ENCODE peak calls at places on chromosomes 16 and 17, in ten cellular contexts. T, N, L, I, Q, Y, U, O, M and S are unnamed samples. For H3K4me1, the result is how much of the 10 kb centered on the place peaks cover.

GRCh38 chr16:31335431-31335830 is 19.5 kb upstream of the ITGAX start:
- DNase-seq in T (no peak), N (no peak), L (no peak), I (no peak), Q (no peak), Y (no peak), U (no peak), O (no peak), M (no peak), S (no peak)

GRCh38 chr17:44767493-44767892 is 8.7 kb downstream of the ADAM11 start:
- DNase-seq in T (no peak), N (no peak), L (peak), I (no peak), Q (no peak), Y (no peak), U (no peak), O (no peak), M (no peak), S (no peak)

GRCh38 chr17:37310940-37311339 is 64.8 kb upstream of the C17orf78 start:
- DNase-seq in T (no peak), N (no peak), L (no peak), I (no peak), Q (no peak), Y (no peak), U (no peak), O (no peak), M (no peak), S (no peak)

GRCh38 chr17:74485012-74485743 is 18.7 kb downstream of the CD300A start:
- DNase-seq in T (no peak), N (no peak), L (no peak), I (no peak), Q (no peak), Y (no peak), U (no peak), O (no peak), M (no peak), S (no peak)

GRCh38 chr16:52515068-52515671 is 31.8 kb downstream of the TOX3 start:
- DNase-seq in T (no peak), N (no peak), L (no peak), I (no peak), Q (no peak), Y (no peak), U (no peak), O (no peak), M (no peak), S (no peak)

GRCh38 chr17:44688675-44689491 is 693 bp downstream of the CCDC43 start:
- DNase-seq in T (peak), N (no peak), L (peak), I (no peak), Q (no peak), Y (no peak), U (no peak), O (no peak), M (no peak), S (no peak)

GRCh38 chr16:56965149-56965938 is 3.6 kb downstream of the CETP start:
- DNase-seq in T (no peak), N (no peak), L (no peak), I (no peak), Q (no peak), Y (peak), U (no peak), O (no peak), M (peak), S (no peak)

GRCh38 chr17:28228109-28228840 is 90.7 kb upstream of the TMEM97 start:
- DNase-seq in T (peak), N (no peak), L (no peak), I (no peak), Q (no peak), Y (no peak), U (no peak), O (no peak), M (no peak), S (no peak)

GRCh38 chr16:2184962-2185361 is 11.4 kb downstream of the CASKIN1 start:
- DNase-seq in T (no peak), N (no peak), L (no peak), I (no peak), Q (no peak), Y (no peak), U (no peak), O (no peak), M (no peak), S (no peak)

GRCh38 chr17:2961446-2961845 is 102.0 kb downstream of the OR1D5 start:
- DNase-seq in T (peak), N (no peak), L (no peak), I (no peak), Q (no peak), Y (no peak), U (no peak), O (no peak), M (no peak), S (no peak)

GRCh38 chr16:1493746-1494094 is 560 bp downstream of the TELO2 start:
- DNase-seq in T (no peak), N (no peak), L (peak), I (no peak), Q (no peak), Y (peak), U (no peak), O (no peak), M (no peak), S (no peak)

GRCh38 chr16:1745181-1745899 is 26.0 kb downstream of the NME3 start:
- DNase-seq in T (no peak), N (no peak), L (no peak), I (no peak), Q (no peak), Y (no peak), U (no peak), O (no peak), M (no peak), S (no peak)

GRCh38 chr16:56793504-56793903 is 63.6 kb downstream of the NUP93 start:
- DNase-seq in T (no peak), N (no peak), L (peak), I (no peak), Q (no peak), Y (no peak), U (no peak), O (no peak), M (no peak), S (no peak)

GRCh38 chr16:11309895-11310633 is 28.9 kb upstream of the PRM1 start:
- DNase-seq in T (peak), N (no peak), L (peak), I (no peak), Q (peak), Y (no peak), U (no peak), O (no peak), M (no peak), S (no peak)

GRCh38 chr16:56814537-56815432 is 50.2 kb upstream of the SLC12A3 start:
- DNase-seq in T (no peak), N (no peak), L (no peak), I (no peak), Q (no peak), Y (no peak), U (no peak), O (no peak), M (no peak), S (no peak)

GRCh38 chr17:76982408-76983074 is 114.3 kb downstream of the MGAT5B start:
- DNase-seq in T (no peak), N (no peak), L (peak), I (no peak), Q (no peak), Y (no peak), U (no peak), O (no peak), M (no peak), S (no peak)

GRCh38 chr17:31517524-31517923 is 126.0 kb downstream of the RAB11FIP4 start:
- DNase-seq in T (no peak), N (no peak), L (no peak), I (peak), Q (no peak), Y (no peak), U (no peak), O (no peak), M (no peak), S (no peak)

GRCh38 chr17:4519361-4519788 is 20.7 kb downstream of the SPNS2 start:
- DNase-seq in T (peak), N (peak), L (no peak), I (no peak), Q (no peak), Y (peak), U (no peak), O (peak), M (no peak), S (peak)

GRCh38 chr16:35749253-35750141 is 2290.1 kb downstream of the TP53TG3F start:
- DNase-seq in T (no peak), N (no peak), L (no peak), I (no peak), Q (no peak), Y (no peak), U (no peak), O (no peak), M (no peak), S (no peak)

GRCh38 chr17:20066253-20066652 is 57.1 kb downstream of the SPECC1 start:
- DNase-seq in T (peak), N (peak), L (no peak), I (no peak), Q (no peak), Y (peak), U (peak), O (no peak), M (no peak), S (peak)

GRCh38 chr16:35146031-35146710 is 1686.8 kb downstream of the TP53TG3F start:
- DNase-seq in T (no peak), N (no peak), L (no peak), I (no peak), Q (no peak), Y (no peak), U (no peak), O (no peak), M (no peak), S (no peak)

GRCh38 chr17:31529841-31530251 is 138.4 kb downstream of the RAB11FIP4 start:
- DNase-seq in T (no peak), N (no peak), L (no peak), I (no peak), Q (no peak), Y (no peak), U (no peak), O (no peak), M (no peak), S (no peak)

GRCh38 chr17:43016216-43016615 is 6.0 kb downstream of the VAT1 start:
- DNase-seq in T (no peak), N (no peak), L (no peak), I (no peak), Q (no peak), Y (no peak), U (no peak), O (no peak), M (no peak), S (no peak)

GRCh38 chr16:23079683-23080221 is 69.5 kb downstream of the USP31 start:
- DNase-seq in T (peak), N (peak), L (no peak), I (no peak), Q (no peak), Y (no peak), U (no peak), O (no peak), M (peak), S (no peak)

GRCh38 chr17:2563543-2563942 is 29.9 kb upstream of the PAFAH1B1 start:
- DNase-seq in T (no peak), N (no peak), L (no peak), I (no peak), Q (no peak), Y (no peak), U (no peak), O (no peak), M (no peak), S (no peak)

GRCh38 chr16:700684-701584 is 4.7 kb downstream of the FBXL16 start:
- DNase-seq in T (no peak), N (no peak), L (no peak), I (peak), Q (no peak), Y (no peak), U (no peak), O (no peak), M (no peak), S (no peak)

GRCh38 chr16:63813862-63814261 is 1308.0 kb downstream of the CDH11 start:
- DNase-seq in T (no peak), N (no peak), L (no peak), I (no peak), Q (no peak), Y (no peak), U (no peak), O (no peak), M (no peak), S (no peak)

GRCh38 chr16:21175397-21175796 is 16.9 kb downstream of the LDAF1 start:
- DNase-seq in T (no peak), N (peak), L (no peak), I (no peak), Q (no peak), Y (no peak), U (no peak), O (no peak), M (peak), S (no peak)

GRCh38 chr17:66348605-66349165 is 46.3 kb downstream of the PRKCA start:
- DNase-seq in T (no peak), N (peak), L (no peak), I (peak), Q (no peak), Y (no peak), U (no peak), O (no peak), M (peak), S (no peak)

GRCh38 chr17:15287533-15288267 is 22.6 kb upstream of the PMP22 start:
- DNase-seq in T (peak), N (no peak), L (no peak), I (no peak), Q (no peak), Y (no peak), U (no peak), O (no peak), M (no peak), S (no peak)

GRCh38 chr17:63124958-63125357 is 158.9 kb downstream of the TANC2 start:
- DNase-seq in T (no peak), N (no peak), L (no peak), I (no peak), Q (no peak), Y (no peak), U (no peak), O (no peak), M (no peak), S (no peak)

GRCh38 chr16:23288726-23289512 is 13.2 kb upstream of the SCNN1B start:
- DNase-seq in T (no peak), N (no peak), L (peak), I (no peak), Q (no peak), Y (no peak), U (no peak), O (no peak), M (no peak), S (no peak)

GRCh38 chr17:47305302-47305923 is 18.3 kb upstream of the EFCAB13 start:
- DNase-seq in T (no peak), N (no peak), L (no peak), I (no peak), Q (no peak), Y (no peak), U (no peak), O (no peak), M (no peak), S (no peak)

GRCh38 chr17:47694018-47694817 is at the start of gene TBKBP1:
- DNase-seq in T (peak), N (no peak), L (peak), I (peak), Q (no peak), Y (peak), U (no peak), O (peak), M (peak), S (peak)

GRCh38 chr17:40541060-40541872 is 24.0 kb downstream of the CCR7 start:
- DNase-seq in T (no peak), N (no peak), L (peak), I (no peak), Q (no peak), Y (no peak), U (no peak), O (peak), M (no peak), S (no peak)

GRCh38 chr16:2514333-2515179 is 804 bp downstream of the ATP6V0C start:
- DNase-seq in T (no peak), N (no peak), L (peak), I (peak), Q (no peak), Y (no peak), U (no peak), O (peak), M (no peak), S (no peak)

GRCh38 chr17:77512062-77512946 is 371.5 kb downstream of the SEC14L1 start:
- DNase-seq in T (no peak), N (no peak), L (no peak), I (no peak), Q (no peak), Y (no peak), U (no peak), O (peak), M (no peak), S (no peak)

GRCh38 chr17:41735744-41736143 is 1.3 kb upstream of the HAP1 start:
- DNase-seq in T (no peak), N (no peak), L (no peak), I (no peak), Q (no peak), Y (no peak), U (no peak), O (no peak), M (no peak), S (no peak)
- H3K4me1 ChIP-seq in T (under half), N (under half), L (under half), I (under half), Q (under half), Y (under half), U (under half), O (under half), M (under half), S (under half)

DNA sequence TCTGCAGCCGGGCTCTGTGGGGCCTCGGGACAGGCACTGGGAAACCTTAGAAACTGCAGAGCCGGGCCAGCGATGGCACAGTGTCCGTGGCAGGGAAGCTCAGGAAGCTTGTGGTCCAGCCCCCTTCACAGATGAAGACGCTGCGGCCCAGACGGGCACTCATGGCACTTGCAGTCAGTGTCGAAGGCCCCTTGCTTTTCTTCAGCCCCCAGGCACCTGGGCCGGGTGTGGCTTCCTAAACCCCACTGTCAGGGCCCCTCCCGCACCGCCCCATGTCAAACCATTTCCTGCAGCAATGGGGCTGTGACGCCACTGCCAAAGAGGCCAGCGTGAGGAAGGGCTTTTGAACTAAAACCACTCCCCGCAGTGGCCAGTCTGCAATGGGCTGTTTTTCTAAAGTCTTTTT is 164.0 kb downstream of the LAT start:
- DNase-seq in T (no peak), N (no peak), L (no peak), I (no peak), Q (no peak), Y (no peak), U (no peak), O (no peak), M (peak), S (peak)
- H3K4me3 ChIP-seq in T (no peak), N (no peak), L (no peak), I (no peak), Q (no peak), Y (no peak), U (no peak), O (no peak), M (no peak), S (no peak)

DNA sequence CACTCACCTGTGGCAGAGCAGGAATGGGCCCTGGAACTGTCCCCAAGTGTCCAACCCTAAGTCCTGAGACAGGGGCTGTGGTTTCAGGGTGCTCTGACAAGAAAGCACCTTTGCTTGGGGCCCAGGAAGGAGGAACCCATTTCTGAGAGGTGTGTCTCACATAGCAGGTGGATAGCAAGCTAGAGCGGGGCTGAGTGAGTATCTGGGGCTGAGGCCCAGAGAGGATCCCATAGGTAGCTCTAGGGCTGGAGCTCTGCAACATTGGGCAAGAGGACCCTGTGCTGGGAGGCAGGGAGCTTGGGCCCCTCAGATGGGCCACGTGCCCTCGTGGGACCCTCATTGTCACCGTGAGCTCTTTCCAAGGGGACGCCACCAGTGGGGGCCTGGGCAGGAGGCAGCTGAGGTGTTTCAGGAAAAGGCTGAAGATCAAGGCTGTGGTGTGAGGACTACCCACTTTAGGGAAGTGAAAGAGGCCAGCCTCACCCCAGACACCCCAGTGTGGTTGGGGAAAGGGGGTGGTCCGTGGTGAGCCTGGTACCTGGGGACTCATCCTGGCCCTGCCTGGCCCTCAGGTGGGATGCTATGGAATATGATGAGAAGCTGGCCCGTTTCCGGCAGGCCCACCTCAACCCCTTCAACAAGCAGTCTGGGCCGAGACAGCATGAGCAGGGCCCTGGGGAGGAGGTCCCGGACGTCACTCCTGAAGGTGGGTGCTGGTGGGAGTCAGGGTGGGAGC is 5.3 kb downstream of the DEF8 start:
- DNase-seq in T (no peak), N (no peak), L (peak), I (no peak), Q (no peak), Y (no peak), U (no peak), O (no peak), M (no peak), S (no peak)
- H3K27ac ChIP-seq in T (no peak), N (no peak), L (peak), I (no peak), Q (no peak), Y (no peak), U (no peak), O (no peak), M (no peak), S (no peak)

DNA sequence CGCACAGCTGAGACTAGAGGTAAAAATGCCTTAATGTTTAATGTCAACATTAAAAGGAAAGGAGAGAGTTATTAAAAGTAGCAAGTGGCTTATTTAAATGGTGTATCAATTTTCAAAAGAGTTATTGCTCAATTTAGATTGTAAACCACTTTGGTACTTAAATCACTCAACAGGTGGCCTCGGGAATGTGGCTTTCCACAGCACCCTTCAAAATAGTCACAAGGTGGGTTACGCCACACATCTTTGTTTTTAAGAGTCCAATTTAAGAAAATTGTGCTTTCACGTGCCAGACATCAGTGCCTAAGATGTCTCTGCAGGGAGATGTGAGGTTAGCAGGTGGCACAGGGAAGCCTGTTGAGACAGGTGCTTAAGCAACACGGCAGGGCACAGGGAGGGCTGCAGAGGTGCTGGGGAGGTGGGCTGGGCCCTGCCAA is 27.5 kb upstream of the ADCY7 start:
- DNase-seq in T (no peak), N (no peak), L (no peak), I (no peak), Q (no peak), Y (no peak), U (no peak), O (no peak), M (no peak), S (no peak)
- H3K4me1 ChIP-seq in T (under half), N (under half), L (under half), I (under half), Q (under half), Y (under half), U (under half), O (under half), M (under half), S (under half)

DNA sequence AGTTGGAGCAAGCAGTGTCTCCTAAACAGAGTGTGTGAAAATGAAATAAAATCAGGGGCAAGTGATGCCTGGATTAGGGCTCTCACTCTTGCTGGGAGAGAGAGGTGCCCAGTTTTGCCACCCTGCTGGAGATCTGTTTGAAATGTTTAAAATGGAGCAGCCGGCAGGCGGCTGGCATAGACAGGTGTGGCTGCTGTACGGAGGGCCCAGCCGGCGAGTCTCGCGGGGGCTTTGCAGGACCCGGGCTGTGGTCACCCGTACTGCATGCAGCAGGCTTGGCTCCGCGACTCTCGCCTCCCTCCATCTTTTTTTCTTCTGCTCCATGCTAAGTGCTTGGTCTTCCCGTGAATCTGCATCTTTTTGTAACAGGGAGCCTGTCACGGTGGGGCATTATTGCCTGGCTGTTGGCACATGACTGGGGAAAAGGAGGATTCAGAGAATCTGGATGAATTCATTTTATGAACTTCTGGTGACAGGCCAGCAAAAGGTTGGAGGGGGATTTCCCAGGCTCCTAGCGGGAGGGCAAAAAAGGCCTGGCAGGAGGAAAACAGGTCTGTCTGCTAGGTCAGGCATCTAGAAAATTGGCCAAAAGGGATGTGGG is 1.8 kb downstream of the ZNRF1 start:
- DNase-seq in T (peak), N (no peak), L (no peak), I (no peak), Q (no peak), Y (no peak), U (no peak), O (no peak), M (peak), S (no peak)
- H3K4me3 ChIP-seq in T (peak), N (peak), L (peak), I (peak), Q (peak), Y (peak), U (peak), O (peak), M (peak), S (peak)

GRCh38 chr17:38557395-38557794 is 48.4 kb downstream of the SRCIN1 start:
- DNase-seq in T (no peak), N (no peak), L (no peak), I (no peak), Q (no peak), Y (no peak), U (no peak), O (no peak), M (no peak), S (no peak)
- H3K27ac ChIP-seq in T (no peak), N (no peak), L (no peak), I (no peak), Q (peak), Y (no peak), U (no peak), O (peak), M (no peak), S (peak)